ENCODE peak calls at places on chromosomes 16 and 17, in seven cellular contexts. One of them, this sample, is unnamed.

GRCh38 chr17:47810200-47810821 is 11.3 kb downstream of the OSBPL7 start:
- DNase-seq in uterus: no peak
- DNase-seq in mammary epithelial cell: peak
- DNase-seq in HCT116: peak
- DNase-seq in fibroblast of lung: peak
- DNase-seq in esophagus squamous epithelium: no peak
- DNase-seq in right lobe of liver: peak
- DNase-seq in this sample: peak

GRCh38 chr16:69707920-69708683 is 18.3 kb downstream of the NQO1 start:
- DNase-seq in uterus: no peak
- DNase-seq in mammary epithelial cell: no peak
- DNase-seq in HCT116: no peak
- DNase-seq in fibroblast of lung: no peak
- DNase-seq in esophagus squamous epithelium: no peak
- DNase-seq in right lobe of liver: no peak
- DNase-seq in this sample: no peak

GRCh38 chr16:85583491-85584181 is 29.5 kb upstream of the GSE1 start:
- DNase-seq in uterus: no peak
- DNase-seq in mammary epithelial cell: no peak
- DNase-seq in HCT116: no peak
- DNase-seq in fibroblast of lung: peak
- DNase-seq in esophagus squamous epithelium: no peak
- DNase-seq in right lobe of liver: no peak
- DNase-seq in this sample: no peak

GRCh38 chr16:69031877-69032301 is 73.6 kb upstream of the HAS3 start:
- DNase-seq in uterus: no peak
- DNase-seq in mammary epithelial cell: peak
- DNase-seq in HCT116: peak
- DNase-seq in fibroblast of lung: no peak
- DNase-seq in esophagus squamous epithelium: no peak
- DNase-seq in right lobe of liver: no peak
- DNase-seq in this sample: no peak

GRCh38 chr17:40416671-40417070 is 1.0 kb downstream of the TOP2A start:
- DNase-seq in uterus: no peak
- DNase-seq in mammary epithelial cell: no peak
- DNase-seq in HCT116: no peak
- DNase-seq in fibroblast of lung: no peak
- DNase-seq in esophagus squamous epithelium: no peak
- DNase-seq in right lobe of liver: no peak
- DNase-seq in this sample: no peak

GRCh38 chr16:48629531-48629930 is 19.6 kb upstream of the N4BP1 start:
- DNase-seq in uterus: no peak
- DNase-seq in mammary epithelial cell: no peak
- DNase-seq in HCT116: no peak
- DNase-seq in fibroblast of lung: no peak
- DNase-seq in esophagus squamous epithelium: no peak
- DNase-seq in right lobe of liver: peak
- DNase-seq in this sample: no peak

GRCh38 chr16:69319381-69319780 is 8.2 kb downstream of the VPS4A start:
- DNase-seq in uterus: no peak
- DNase-seq in mammary epithelial cell: no peak
- DNase-seq in HCT116: no peak
- DNase-seq in fibroblast of lung: no peak
- DNase-seq in esophagus squamous epithelium: no peak
- DNase-seq in right lobe of liver: peak
- DNase-seq in this sample: no peak

GRCh38 chr16:67430504-67431076 is 331 bp upstream of the HSD11B2 start:
- DNase-seq in uterus: peak
- DNase-seq in mammary epithelial cell: peak
- DNase-seq in HCT116: no peak
- DNase-seq in fibroblast of lung: no peak
- DNase-seq in esophagus squamous epithelium: no peak
- DNase-seq in right lobe of liver: peak
- DNase-seq in this sample: peak

GRCh38 chr16:89052191-89052787 is 41.4 kb upstream of the ACSF3 start:
- DNase-seq in uterus: no peak
- DNase-seq in mammary epithelial cell: peak
- DNase-seq in HCT116: no peak
- DNase-seq in fibroblast of lung: peak
- DNase-seq in esophagus squamous epithelium: no peak
- DNase-seq in right lobe of liver: no peak
- DNase-seq in this sample: peak

GRCh38 chr16:27223226-27223610 is 19.9 kb downstream of the KDM8 start:
- DNase-seq in uterus: no peak
- DNase-seq in mammary epithelial cell: no peak
- DNase-seq in HCT116: no peak
- DNase-seq in fibroblast of lung: no peak
- DNase-seq in esophagus squamous epithelium: no peak
- DNase-seq in right lobe of liver: no peak
- DNase-seq in this sample: no peak

GRCh38 chr17:39357488-39357887 is 43.9 kb downstream of the FBXL20 start:
- DNase-seq in uterus: no peak
- DNase-seq in mammary epithelial cell: no peak
- DNase-seq in HCT116: no peak
- DNase-seq in fibroblast of lung: peak
- DNase-seq in esophagus squamous epithelium: no peak
- DNase-seq in right lobe of liver: no peak
- DNase-seq in this sample: no peak

GRCh38 chr16:31709181-31709580 is 164.4 kb upstream of the ZNF267 start:
- DNase-seq in uterus: no peak
- DNase-seq in mammary epithelial cell: no peak
- DNase-seq in HCT116: no peak
- DNase-seq in fibroblast of lung: no peak
- DNase-seq in esophagus squamous epithelium: no peak
- DNase-seq in right lobe of liver: no peak
- DNase-seq in this sample: no peak

GRCh38 chr17:79944251-79944812 is 91.3 kb downstream of the TBC1D16 start:
- DNase-seq in uterus: peak
- DNase-seq in mammary epithelial cell: no peak
- DNase-seq in HCT116: no peak
- DNase-seq in fibroblast of lung: no peak
- DNase-seq in esophagus squamous epithelium: no peak
- DNase-seq in right lobe of liver: peak
- DNase-seq in this sample: no peak

GRCh38 chr16:85569039-85569614 is 44.0 kb upstream of the GSE1 start:
- DNase-seq in uterus: no peak
- DNase-seq in mammary epithelial cell: no peak
- DNase-seq in HCT116: no peak
- DNase-seq in fibroblast of lung: no peak
- DNase-seq in esophagus squamous epithelium: no peak
- DNase-seq in right lobe of liver: no peak
- DNase-seq in this sample: no peak

GRCh38 chr17:45972531-45972930 is 26.5 kb upstream of the STH start:
- DNase-seq in uterus: no peak
- DNase-seq in mammary epithelial cell: no peak
- DNase-seq in HCT116: no peak
- DNase-seq in fibroblast of lung: no peak
- DNase-seq in esophagus squamous epithelium: no peak
- DNase-seq in right lobe of liver: no peak
- DNase-seq in this sample: no peak

GRCh38 chr17:45974916-45975630 is 24.0 kb upstream of the STH start:
- DNase-seq in uterus: no peak
- DNase-seq in mammary epithelial cell: no peak
- DNase-seq in HCT116: no peak
- DNase-seq in fibroblast of lung: no peak
- DNase-seq in esophagus squamous epithelium: no peak
- DNase-seq in right lobe of liver: no peak
- DNase-seq in this sample: no peak

GRCh38 chr17:45971698-45972141 is 27.3 kb upstream of the STH start:
- DNase-seq in uterus: no peak
- DNase-seq in mammary epithelial cell: no peak
- DNase-seq in HCT116: no peak
- DNase-seq in fibroblast of lung: no peak
- DNase-seq in esophagus squamous epithelium: no peak
- DNase-seq in right lobe of liver: no peak
- DNase-seq in this sample: no peak

GRCh38 chr17:45973943-45974859 is 24.8 kb upstream of the STH start:
- DNase-seq in uterus: no peak
- DNase-seq in mammary epithelial cell: no peak
- DNase-seq in HCT116: no peak
- DNase-seq in fibroblast of lung: no peak
- DNase-seq in esophagus squamous epithelium: no peak
- DNase-seq in right lobe of liver: no peak
- DNase-seq in this sample: no peak

GRCh38 chr17:45973099-45973838 is 25.8 kb upstream of the STH start:
- DNase-seq in uterus: no peak
- DNase-seq in mammary epithelial cell: no peak
- DNase-seq in HCT116: no peak
- DNase-seq in fibroblast of lung: no peak
- DNase-seq in esophagus squamous epithelium: no peak
- DNase-seq in right lobe of liver: no peak
- DNase-seq in this sample: no peak
- H3K27ac ChIP-seq in uterus: no peak
- H3K27ac ChIP-seq in mammary epithelial cell: no peak
- H3K27ac ChIP-seq in HCT116: no peak
- H3K27ac ChIP-seq in fibroblast of lung: no peak
- H3K27ac ChIP-seq in esophagus squamous epithelium: peak
- H3K27ac ChIP-seq in right lobe of liver: no peak
- H3K27ac ChIP-seq in this sample: no peak

GRCh38 chr17:49090885-49091594 is 41.5 kb upstream of the B4GALNT2 start:
- DNase-seq in uterus: no peak
- DNase-seq in mammary epithelial cell: peak
- DNase-seq in HCT116: no peak
- DNase-seq in fibroblast of lung: no peak
- DNase-seq in esophagus squamous epithelium: no peak
- DNase-seq in right lobe of liver: no peak
- DNase-seq in this sample: no peak
- TF ChIP-seq CTCF in uterus: no peak
- TF ChIP-seq CTCF in mammary epithelial cell: no peak
- TF ChIP-seq CTCF in HCT116: no peak
- TF ChIP-seq CTCF in fibroblast of lung: no peak
- TF ChIP-seq CTCF in esophagus squamous epithelium: no peak
- TF ChIP-seq CTCF in right lobe of liver: no peak
- TF ChIP-seq CTCF in this sample: no peak

DNA sequence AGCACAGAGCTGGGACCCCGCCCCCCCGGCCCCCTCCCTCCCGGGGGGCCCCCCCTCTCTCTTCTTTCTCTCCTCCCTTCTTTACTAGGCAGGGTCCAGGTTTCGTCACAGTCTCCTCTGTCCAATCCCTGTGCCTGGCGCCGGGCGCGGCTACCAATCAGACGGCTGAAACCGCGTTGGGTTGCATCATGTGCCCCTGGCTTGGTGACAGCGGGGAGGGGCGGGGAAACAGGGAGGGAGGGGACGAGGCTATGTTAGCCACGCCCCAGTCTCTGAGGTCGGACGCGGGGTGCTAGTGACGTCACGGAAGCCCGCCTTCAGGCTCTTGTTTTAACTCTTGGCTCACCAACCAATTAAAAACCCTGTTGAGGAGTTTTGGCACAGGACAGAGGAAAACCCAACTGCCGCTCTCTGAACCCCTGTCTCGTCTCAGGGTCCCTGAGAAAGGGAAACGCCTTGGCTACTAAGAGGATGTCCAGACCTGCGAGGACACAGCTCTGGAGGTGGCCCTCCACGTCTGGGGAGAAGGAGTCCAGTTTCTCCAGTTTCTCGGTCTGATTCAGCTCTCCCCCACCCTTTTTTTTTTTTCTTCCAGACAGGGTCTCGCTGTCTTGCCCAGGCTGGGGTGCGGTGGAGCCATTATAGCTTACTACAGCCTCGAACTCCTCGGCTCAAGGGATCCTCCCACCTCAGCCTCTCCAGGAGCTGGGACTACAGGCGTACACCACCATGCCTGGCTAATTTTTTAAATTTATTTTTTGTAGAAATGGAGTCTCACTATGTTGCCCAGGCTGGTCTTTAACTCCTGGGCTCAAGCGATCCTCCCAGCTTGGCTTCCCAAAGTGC is 441 bp upstream of the PLEKHH3 start:
- DNase-seq in uterus: peak
- DNase-seq in mammary epithelial cell: peak
- DNase-seq in HCT116: peak
- DNase-seq in fibroblast of lung: peak
- DNase-seq in esophagus squamous epithelium: peak
- DNase-seq in right lobe of liver: peak
- DNase-seq in this sample: peak
- H3K27ac ChIP-seq in uterus: peak
- H3K27ac ChIP-seq in mammary epithelial cell: peak
- H3K27ac ChIP-seq in HCT116: peak
- H3K27ac ChIP-seq in fibroblast of lung: peak
- H3K27ac ChIP-seq in esophagus squamous epithelium: peak
- H3K27ac ChIP-seq in right lobe of liver: peak
- H3K27ac ChIP-seq in this sample: peak

GRCh38 chr17:57399690-57400089 is 143.4 kb downstream of the MSI2 start:
- DNase-seq in uterus: no peak
- DNase-seq in mammary epithelial cell: no peak
- DNase-seq in HCT116: no peak
- DNase-seq in fibroblast of lung: no peak
- DNase-seq in esophagus squamous epithelium: no peak
- DNase-seq in right lobe of liver: no peak
- DNase-seq in this sample: no peak
- TF ChIP-seq CTCF in uterus: no peak
- TF ChIP-seq CTCF in mammary epithelial cell: no peak
- TF ChIP-seq CTCF in HCT116: no peak
- TF ChIP-seq CTCF in fibroblast of lung: no peak
- TF ChIP-seq CTCF in esophagus squamous epithelium: no peak
- TF ChIP-seq CTCF in right lobe of liver: no peak
- TF ChIP-seq CTCF in this sample: no peak

This sample was measured in RWPE1.